ENCODE peak calls at places on chromosome 6, in four cellular contexts. S is K562, M is OCI-LY7, A is IMR-90. T is an unnamed sample.

GRCh38 chr6:11975353-11975977 is 36.6 kb upstream of the HIVEP1 start:
- DNase-seq in S (peak), M (no peak), A (no peak), T (no peak)

GRCh38 chr6:112956696-112957525 is 609.8 kb downstream of the RFPL4B start:
- DNase-seq in S (peak), M (no peak), A (peak), T (peak)

GRCh38 chr6:167721291-167721690 is 105.4 kb upstream of the AFDN start:
- DNase-seq in S (no peak), M (no peak), A (no peak), T (no peak)

GRCh38 chr6:39422273-39422672 is 99.8 kb upstream of the KCNK16 start:
- DNase-seq in S (no peak), M (no peak), A (no peak), T (no peak)

GRCh38 chr6:139846538-139847321 is 472.3 kb upstream of the CITED2 start:
- DNase-seq in S (no peak), M (no peak), A (no peak), T (no peak)

GRCh38 chr6:81515562-81516453 is 236.7 kb downstream of the TENT5A start:
- DNase-seq in S (no peak), M (no peak), A (peak), T (peak)

GRCh38 chr6:106223300-106223930 is 102.1 kb downstream of the ATG5 start:
- DNase-seq in S (peak), M (peak), A (peak), T (peak)

GRCh38 chr6:13044390-13044789 is 283.9 kb downstream of the TBC1D7 start:
- DNase-seq in S (peak), M (peak), A (no peak), T (no peak)

GRCh38 chr6:114304304-114304887 is 38.4 kb downstream of the HS3ST5 start:
- DNase-seq in S (no peak), M (peak), A (peak), T (peak)

GRCh38 chr6:27518881-27519795 is 46.2 kb upstream of the ZNF184 start:
- DNase-seq in S (peak), M (peak), A (peak), T (peak)

GRCh38 chr6:112311950-112312547 is 35.1 kb upstream of the RFPL4B start:
- DNase-seq in S (peak), M (peak), A (peak), T (no peak)

GRCh38 chr6:74578339-74578738 is 627.5 kb downstream of the COL12A1 start:
- DNase-seq in S (no peak), M (no peak), A (peak), T (peak)

GRCh38 chr6:88586371-88587157 is 376.9 kb downstream of the RNGTT start:
- DNase-seq in S (no peak), M (no peak), A (no peak), T (no peak)

GRCh38 chr6:150403458-150404245 is 34.8 kb downstream of the IYD start:
- DNase-seq in S (no peak), M (no peak), A (peak), T (peak)

GRCh38 chr6:46652232-46652602 is 401 bp downstream of the CYP39A1 start:
- DNase-seq in S (no peak), M (no peak), A (no peak), T (no peak)

GRCh38 chr6:110017946-110018345 is 39.8 kb downstream of the GPR6 start:
- DNase-seq in S (no peak), M (no peak), A (no peak), T (no peak)

GRCh38 chr6:43984442-43985321 is 142.6 kb downstream of the MRPL14 start:
- DNase-seq in S (no peak), M (no peak), A (peak), T (no peak)

GRCh38 chr6:4941782-4942672 is 61.8 kb downstream of the RPP40 start:
- DNase-seq in S (peak), M (no peak), A (peak), T (peak)

GRCh38 chr6:111118816-111119215 is 31.5 kb downstream of the SLC16A10 start:
- DNase-seq in S (no peak), M (no peak), A (no peak), T (no peak)

GRCh38 chr6:38142178-38142902 is 322.8 kb downstream of the ZFAND3 start:
- DNase-seq in S (no peak), M (no peak), A (no peak), T (no peak)

GRCh38 chr6:19413323-19413722 is 423.8 kb upstream of the ID4 start:
- DNase-seq in S (no peak), M (no peak), A (peak), T (peak)

GRCh38 chr6:151239603-151240035 is at the start of gene AKAP12:
- DNase-seq in S (no peak), M (no peak), A (peak), T (peak)

GRCh38 chr6:13267142-13267621 is 61.2 kb downstream of the TBC1D7 start:
- DNase-seq in S (no peak), M (no peak), A (no peak), T (peak)

GRCh38 chr6:132684998-132685397 is 26.0 kb upstream of the TAAR1 start:
- DNase-seq in S (no peak), M (no peak), A (no peak), T (no peak)

GRCh38 chr6:118080547-118080946 is 173.5 kb downstream of the SLC35F1 start:
- DNase-seq in S (no peak), M (no peak), A (no peak), T (no peak)
- TF ChIP-seq CTCF in S (no peak), M (no peak), A (no peak), T (no peak)

DNA sequence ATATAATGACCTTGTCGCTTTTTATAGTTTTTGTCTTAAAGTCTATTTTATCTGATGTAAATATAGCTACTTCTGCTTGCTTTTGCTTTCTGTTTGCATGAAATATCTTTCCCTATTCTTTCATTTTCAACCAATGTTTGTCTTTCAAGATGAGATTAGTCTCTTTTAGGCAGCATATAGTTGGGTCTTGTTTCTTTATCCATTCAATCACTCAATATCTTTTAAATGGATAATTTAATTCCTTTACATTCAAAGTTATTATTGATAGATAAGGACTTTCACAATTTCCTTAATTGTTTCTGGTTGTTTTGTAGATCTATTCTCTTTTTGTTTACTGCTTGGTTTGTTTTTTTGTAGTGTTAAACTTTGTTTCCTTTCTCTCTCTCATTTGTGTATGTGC is 43.5 kb upstream of the TPD52L1 start:
- DNase-seq in S (no peak), M (no peak), A (no peak), T (no peak)
- H3K4me2 ChIP-seq in S (no peak), M (no peak), A (no peak), T (no peak)

GRCh38 chr6:166464068-166464410 is 81.3 kb upstream of the MPC1 start:
- DNase-seq in S (no peak), M (no peak), A (no peak), T (no peak)
- H3K27ac ChIP-seq in S (no peak), M (no peak), A (no peak), T (no peak)

DNA sequence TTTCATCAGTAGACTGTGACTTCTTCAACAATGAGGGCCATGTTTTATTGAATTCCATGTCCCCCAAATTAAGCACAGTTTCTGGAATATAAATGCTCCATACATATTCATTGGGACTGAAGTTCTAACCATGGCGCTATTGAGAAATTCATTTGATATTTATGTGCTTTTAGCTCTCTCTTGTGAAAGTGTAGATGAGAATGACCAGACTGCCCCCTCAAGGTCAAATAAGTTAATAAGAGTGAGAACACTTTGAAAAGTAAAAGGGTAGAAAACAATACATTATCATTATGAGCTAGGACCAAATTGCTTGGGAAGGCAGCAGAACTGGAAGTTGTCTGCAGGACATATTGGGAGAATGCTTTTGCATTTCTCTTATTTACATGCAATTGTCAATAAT is 597.9 kb downstream of the EPM2A start:
- DNase-seq in S (no peak), M (no peak), A (peak), T (peak)
- TF ChIP-seq CTCF in S (no peak), M (peak), A (peak), T (peak)

GRCh38 chr6:125252891-125253290 is 48.9 kb downstream of the HDDC2 start:
- DNase-seq in S (no peak), M (no peak), A (peak), T (peak)

GRCh38 chr6:125253881-125254280 is 47.9 kb downstream of the HDDC2 start:
- DNase-seq in S (no peak), M (no peak), A (no peak), T (no peak)

GRCh38 chr6:125254321-125254720 is 47.4 kb downstream of the HDDC2 start:
- DNase-seq in S (no peak), M (no peak), A (no peak), T (no peak)

GRCh38 chr6:125250511-125250910 is 51.3 kb downstream of the HDDC2 start:
- DNase-seq in S (no peak), M (no peak), A (no peak), T (no peak)

GRCh38 chr6:125251516-125252229 is 50.1 kb downstream of the HDDC2 start:
- DNase-seq in S (no peak), M (no peak), A (no peak), T (peak)
- H3K4me2 ChIP-seq in S (no peak), M (no peak), A (peak), T (no peak)

GRCh38 chr6:36636283-36636682 is 42.1 kb downstream of the SRSF3 start:
- DNase-seq in S (no peak), M (no peak), A (no peak), T (no peak)
- H3K27ac ChIP-seq in S (no peak), M (no peak), A (no peak), T (no peak)

GRCh38 chr6:10847684-10848083 is 9.3 kb upstream of the MAK start:
- DNase-seq in S (no peak), M (peak), A (no peak), T (no peak)
- TF ChIP-seq CTCF in S (peak), M (peak), A (peak), T (no peak)

DNA sequence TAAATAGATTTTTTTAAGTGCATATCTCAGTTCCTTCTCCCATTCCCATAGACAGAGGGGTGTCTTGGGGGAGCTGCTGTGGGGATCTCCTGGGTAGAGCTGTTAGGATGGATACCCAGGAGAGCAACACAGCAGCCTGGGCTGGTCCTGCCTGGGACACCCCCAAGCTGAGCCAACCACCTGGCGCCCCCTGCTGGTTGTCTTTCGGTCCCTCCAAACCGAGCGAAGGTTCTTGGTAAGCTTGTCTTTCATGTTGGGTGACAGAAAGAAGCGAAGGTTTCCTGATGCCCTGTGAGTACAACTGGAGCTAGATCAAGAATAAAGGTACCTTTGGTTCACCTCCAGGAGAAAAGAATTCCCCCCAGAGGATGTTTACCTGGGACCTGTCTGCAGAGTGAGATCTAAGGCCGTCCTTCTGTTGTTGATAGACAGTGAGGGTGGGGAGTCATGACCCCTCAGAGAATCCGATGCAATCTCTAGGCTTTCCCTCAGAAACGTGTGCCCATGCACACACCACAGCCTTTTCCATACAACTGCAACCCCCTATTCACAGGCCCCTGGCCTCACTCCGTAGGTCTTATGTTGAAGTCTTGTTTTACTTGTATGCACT is 50.8 kb downstream of the SNX9 start:
- DNase-seq in S (peak), M (peak), A (peak), T (peak)
- H3K4me2 ChIP-seq in S (no peak), M (no peak), A (no peak), T (no peak)

GRCh38 chr6:160378886-160379285 is 30.7 kb downstream of the SLC22A3 start:
- DNase-seq in S (no peak), M (no peak), A (no peak), T (no peak)
- H3K27ac ChIP-seq in S (no peak), M (no peak), A (no peak), T (no peak)

GRCh38 chr6:30719791-30720737 is at the start of gene TUBB:
- DNase-seq in S (peak), M (peak), A (peak), T (peak)
- TF ChIP-seq CTCF in S (peak), M (no peak), A (no peak), T (no peak)

T was measured in fibroblast of lung.